ENCODE peak calls at places on chromosome 17, in four cellular contexts. One of them, this sample, is unnamed.

GRCh38 chr17:18025596-18026407 is 13.2 kb downstream of the ATPAF2 start:
- DNase-seq in HepG2: no peak
- DNase-seq in SK-N-SH: no peak
- DNase-seq in K562: no peak
- DNase-seq in this sample: no peak

GRCh38 chr17:47934856-47935255 is 6.5 kb upstream of the PNPO start:
- DNase-seq in HepG2: no peak
- DNase-seq in SK-N-SH: no peak
- DNase-seq in K562: no peak
- DNase-seq in this sample: no peak

GRCh38 chr17:20246692-20247091 is 220.6 kb downstream of the LGALS9B start:
- DNase-seq in SK-N-SH: no peak
- DNase-seq in HepG2: no peak
- DNase-seq in K562: no peak
- DNase-seq in this sample: no peak

GRCh38 chr17:13204607-13205237 is 186.9 kb upstream of the ELAC2 start:
- DNase-seq in SK-N-SH: no peak
- DNase-seq in HepG2: no peak
- DNase-seq in K562: no peak
- DNase-seq in this sample: no peak

GRCh38 chr17:45073414-45074070 is 12.4 kb downstream of the NMT1 start:
- DNase-seq in HepG2: no peak
- DNase-seq in K562: no peak
- DNase-seq in SK-N-SH: no peak
- DNase-seq in this sample: peak

GRCh38 chr17:62703269-62703775 is 75.9 kb downstream of the MRC2 start:
- DNase-seq in HepG2: no peak
- DNase-seq in K562: no peak
- DNase-seq in SK-N-SH: no peak
- DNase-seq in this sample: no peak

GRCh38 chr17:65079489-65079900 is 23.0 kb upstream of the GNA13 start:
- DNase-seq in K562: no peak
- DNase-seq in SK-N-SH: peak
- DNase-seq in HepG2: no peak
- DNase-seq in this sample: no peak

GRCh38 chr17:1053661-1054360 is 56.9 kb downstream of the TIMM22 start:
- DNase-seq in SK-N-SH: no peak
- DNase-seq in K562: no peak
- DNase-seq in HepG2: no peak
- DNase-seq in this sample: no peak

GRCh38 chr17:21425736-21426135 is 49.6 kb downstream of the KCNJ12 start:
- DNase-seq in SK-N-SH: no peak
- DNase-seq in K562: no peak
- DNase-seq in HepG2: no peak
- DNase-seq in this sample: no peak

GRCh38 chr17:20276430-20276829 is 190.9 kb downstream of the LGALS9B start:
- DNase-seq in K562: no peak
- DNase-seq in HepG2: no peak
- DNase-seq in SK-N-SH: no peak
- DNase-seq in this sample: no peak

GRCh38 chr17:59769891-59770290 is 62.4 kb downstream of the VMP1 start:
- DNase-seq in SK-N-SH: no peak
- DNase-seq in K562: no peak
- DNase-seq in HepG2: no peak
- DNase-seq in this sample: no peak

GRCh38 chr17:48593840-48594411 is 347 bp upstream of the HOXB5 start:
- DNase-seq in K562: peak
- DNase-seq in HepG2: peak
- DNase-seq in SK-N-SH: peak
- DNase-seq in this sample: peak

GRCh38 chr17:78184311-78184710 is 2.5 kb downstream of the TK1 start:
- DNase-seq in SK-N-SH: no peak
- DNase-seq in K562: no peak
- DNase-seq in HepG2: no peak
- DNase-seq in this sample: no peak
- TF ChIP-seq GABPA in SK-N-SH: no peak
- TF ChIP-seq GABPA in K562: no peak
- TF ChIP-seq GABPA in HepG2: no peak
- TF ChIP-seq GABPA in this sample: no peak

GRCh38 chr17:42107597-42108576 is 4.6 kb downstream of the DHX58 start:
- DNase-seq in HepG2: no peak
- DNase-seq in SK-N-SH: peak
- DNase-seq in K562: peak
- DNase-seq in this sample: peak
- TF ChIP-seq CTCF in HepG2: no peak
- TF ChIP-seq CTCF in SK-N-SH: no peak
- TF ChIP-seq CTCF in K562: no peak
- TF ChIP-seq CTCF in this sample: no peak

GRCh38 chr17:43024407-43025289 is at the start of gene RND2:
- DNase-seq in HepG2: peak
- DNase-seq in SK-N-SH: peak
- DNase-seq in K562: peak
- DNase-seq in this sample: peak
- TF ChIP-seq REST in HepG2: no peak
- TF ChIP-seq REST in SK-N-SH: peak
- TF ChIP-seq REST in K562: no peak
- TF ChIP-seq REST in this sample: no peak

DNA sequence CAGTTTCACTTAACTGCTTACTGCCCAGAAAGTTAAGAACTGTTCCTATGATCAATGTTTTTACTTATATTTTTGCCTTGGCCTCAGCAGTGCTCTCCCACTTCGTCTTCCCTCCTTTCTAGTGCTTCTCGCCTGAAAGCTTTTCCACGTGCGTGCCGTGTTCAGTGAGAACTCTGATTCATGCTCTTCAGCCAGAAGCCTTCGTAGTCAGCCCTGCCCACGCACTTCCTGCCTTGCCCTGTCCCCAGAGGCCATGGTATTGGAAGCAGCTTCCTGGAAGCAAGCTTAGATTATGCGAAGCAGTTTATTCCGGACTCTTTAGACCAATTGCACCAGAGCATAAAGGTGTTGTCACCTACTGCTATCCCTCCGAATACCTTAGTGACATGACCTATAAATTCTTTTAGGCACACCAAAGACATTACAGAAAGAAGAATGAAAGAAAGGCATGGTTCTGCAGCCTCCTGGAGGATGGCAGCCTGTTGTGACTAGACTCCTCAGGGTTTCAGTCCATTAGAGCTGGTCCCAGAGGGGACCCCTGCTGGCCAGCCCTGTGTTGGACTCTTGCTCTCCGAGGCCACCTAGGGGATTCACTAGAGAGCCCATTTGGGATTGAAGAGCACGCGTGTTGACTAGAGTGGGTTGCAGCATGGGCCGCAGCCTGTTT is 105.2 kb downstream of the RPTOR start:
- DNase-seq in HepG2: peak
- DNase-seq in SK-N-SH: peak
- DNase-seq in K562: peak
- DNase-seq in this sample: peak
- TF ChIP-seq GABPA in HepG2: no peak
- TF ChIP-seq GABPA in SK-N-SH: no peak
- TF ChIP-seq GABPA in K562: peak
- TF ChIP-seq GABPA in this sample: no peak

This sample was measured in HL-60.